ENCODE peak calls at places on chromosomes 3 and 15, in ten cellular contexts. One of them, this sample, is unnamed. For H3K4me1, the result is how much of the 10 kb centered on the place peaks cover.

GRCh38 chr3:94184781-94185180 is 121.9 kb downstream of the NSUN3 start:
- DNase-seq in thyroid gland: no peak
- DNase-seq in ovary: no peak
- DNase-seq in suprapubic skin: no peak
- DNase-seq in body of pancreas: no peak
- DNase-seq in heart left ventricle: no peak
- DNase-seq in GM12878: no peak
- DNase-seq in stomach: no peak
- DNase-seq in A549: no peak
- DNase-seq in transverse colon: no peak
- DNase-seq in this sample: no peak

GRCh38 chr3:195441476-195441970 is 1.3 kb downstream of the ACAP2 start:
- DNase-seq in ovary: no peak
- DNase-seq in thyroid gland: no peak
- DNase-seq in GM12878: no peak
- DNase-seq in transverse colon: peak
- DNase-seq in stomach: no peak
- DNase-seq in heart left ventricle: no peak
- DNase-seq in body of pancreas: no peak
- DNase-seq in suprapubic skin: no peak
- DNase-seq in A549: no peak
- DNase-seq in this sample: no peak

GRCh38 chr3:101816215-101817149 is 32.8 kb upstream of the NFKBIZ start:
- DNase-seq in ovary: no peak
- DNase-seq in suprapubic skin: no peak
- DNase-seq in stomach: no peak
- DNase-seq in A549: no peak
- DNase-seq in GM12878: no peak
- DNase-seq in thyroid gland: no peak
- DNase-seq in heart left ventricle: no peak
- DNase-seq in body of pancreas: no peak
- DNase-seq in transverse colon: no peak
- DNase-seq in this sample: no peak

GRCh38 chr15:93703092-93703785 is 528.1 kb upstream of the MCTP2 start:
- DNase-seq in stomach: no peak
- DNase-seq in A549: no peak
- DNase-seq in transverse colon: no peak
- DNase-seq in GM12878: no peak
- DNase-seq in thyroid gland: no peak
- DNase-seq in body of pancreas: no peak
- DNase-seq in heart left ventricle: no peak
- DNase-seq in ovary: no peak
- DNase-seq in suprapubic skin: no peak
- DNase-seq in this sample: no peak

GRCh38 chr3:169146112-169146665 is 517.3 kb downstream of the MECOM start:
- DNase-seq in heart left ventricle: peak
- DNase-seq in stomach: peak
- DNase-seq in ovary: no peak
- DNase-seq in suprapubic skin: no peak
- DNase-seq in A549: no peak
- DNase-seq in thyroid gland: peak
- DNase-seq in transverse colon: peak
- DNase-seq in GM12878: no peak
- DNase-seq in body of pancreas: peak
- DNase-seq in this sample: no peak

GRCh38 chr15:58247803-58248503 is 109.8 kb downstream of the AQP9 start:
- DNase-seq in suprapubic skin: peak
- DNase-seq in A549: no peak
- DNase-seq in body of pancreas: peak
- DNase-seq in transverse colon: peak
- DNase-seq in ovary: no peak
- DNase-seq in GM12878: no peak
- DNase-seq in thyroid gland: peak
- DNase-seq in heart left ventricle: peak
- DNase-seq in stomach: peak
- DNase-seq in this sample: no peak

GRCh38 chr3:9916734-9917680 is at the start of gene IL17RC:
- DNase-seq in heart left ventricle: peak
- DNase-seq in ovary: peak
- DNase-seq in transverse colon: peak
- DNase-seq in stomach: peak
- DNase-seq in body of pancreas: peak
- DNase-seq in suprapubic skin: peak
- DNase-seq in A549: peak
- DNase-seq in thyroid gland: peak
- DNase-seq in GM12878: no peak
- DNase-seq in this sample: peak

GRCh38 chr3:127628788-127629456 is at the start of gene PODXL2:
- DNase-seq in thyroid gland: peak
- DNase-seq in stomach: peak
- DNase-seq in suprapubic skin: no peak
- DNase-seq in A549: peak
- DNase-seq in ovary: peak
- DNase-seq in transverse colon: peak
- DNase-seq in body of pancreas: peak
- DNase-seq in GM12878: no peak
- DNase-seq in heart left ventricle: peak
- DNase-seq in this sample: no peak

GRCh38 chr15:48719668-48720067 is 74.2 kb upstream of the FBN1 start:
- DNase-seq in thyroid gland: no peak
- DNase-seq in A549: no peak
- DNase-seq in GM12878: no peak
- DNase-seq in suprapubic skin: no peak
- DNase-seq in transverse colon: no peak
- DNase-seq in stomach: no peak
- DNase-seq in heart left ventricle: no peak
- DNase-seq in ovary: no peak
- DNase-seq in body of pancreas: no peak
- DNase-seq in this sample: no peak

GRCh38 chr15:78739996-78740903 is 71.0 kb downstream of the ADAMTS7 start:
- DNase-seq in ovary: no peak
- DNase-seq in transverse colon: peak
- DNase-seq in GM12878: no peak
- DNase-seq in body of pancreas: peak
- DNase-seq in thyroid gland: no peak
- DNase-seq in suprapubic skin: peak
- DNase-seq in heart left ventricle: peak
- DNase-seq in stomach: peak
- DNase-seq in A549: peak
- DNase-seq in this sample: no peak

GRCh38 chr3:134601539-134602439 is 49.0 kb downstream of the KY start:
- DNase-seq in ovary: peak
- DNase-seq in body of pancreas: peak
- DNase-seq in heart left ventricle: no peak
- DNase-seq in suprapubic skin: no peak
- DNase-seq in thyroid gland: peak
- DNase-seq in transverse colon: no peak
- DNase-seq in GM12878: no peak
- DNase-seq in A549: no peak
- DNase-seq in stomach: no peak
- DNase-seq in this sample: no peak

GRCh38 chr15:81072551-81072950 is 61.5 kb upstream of the CFAP161 start:
- DNase-seq in A549: no peak
- DNase-seq in body of pancreas: no peak
- DNase-seq in ovary: no peak
- DNase-seq in GM12878: no peak
- DNase-seq in suprapubic skin: no peak
- DNase-seq in transverse colon: no peak
- DNase-seq in thyroid gland: no peak
- DNase-seq in heart left ventricle: no peak
- DNase-seq in stomach: no peak
- DNase-seq in this sample: no peak

GRCh38 chr3:42637001-42637400 is 16.5 kb upstream of the ZBTB47 start:
- DNase-seq in suprapubic skin: no peak
- DNase-seq in stomach: no peak
- DNase-seq in GM12878: no peak
- DNase-seq in body of pancreas: no peak
- DNase-seq in heart left ventricle: no peak
- DNase-seq in A549: no peak
- DNase-seq in ovary: no peak
- DNase-seq in transverse colon: no peak
- DNase-seq in thyroid gland: no peak
- DNase-seq in this sample: no peak

GRCh38 chr3:42633544-42633943 is 20.0 kb upstream of the ZBTB47 start:
- DNase-seq in thyroid gland: no peak
- DNase-seq in A549: no peak
- DNase-seq in heart left ventricle: no peak
- DNase-seq in ovary: no peak
- DNase-seq in suprapubic skin: no peak
- DNase-seq in GM12878: no peak
- DNase-seq in transverse colon: no peak
- DNase-seq in stomach: no peak
- DNase-seq in body of pancreas: no peak
- DNase-seq in this sample: no peak

GRCh38 chr3:42632146-42632545 is 21.4 kb upstream of the ZBTB47 start:
- DNase-seq in A549: no peak
- DNase-seq in thyroid gland: no peak
- DNase-seq in ovary: no peak
- DNase-seq in suprapubic skin: no peak
- DNase-seq in transverse colon: no peak
- DNase-seq in stomach: no peak
- DNase-seq in heart left ventricle: no peak
- DNase-seq in GM12878: no peak
- DNase-seq in body of pancreas: no peak
- DNase-seq in this sample: no peak

GRCh38 chr3:42635111-42635510 is 18.4 kb upstream of the ZBTB47 start:
- DNase-seq in transverse colon: no peak
- DNase-seq in suprapubic skin: no peak
- DNase-seq in ovary: no peak
- DNase-seq in GM12878: no peak
- DNase-seq in heart left ventricle: no peak
- DNase-seq in body of pancreas: no peak
- DNase-seq in thyroid gland: no peak
- DNase-seq in stomach: no peak
- DNase-seq in A549: peak
- DNase-seq in this sample: no peak

GRCh38 chr3:42631650-42632049 is 21.8 kb upstream of the ZBTB47 start:
- DNase-seq in heart left ventricle: no peak
- DNase-seq in stomach: no peak
- DNase-seq in A549: no peak
- DNase-seq in transverse colon: no peak
- DNase-seq in thyroid gland: no peak
- DNase-seq in body of pancreas: no peak
- DNase-seq in GM12878: no peak
- DNase-seq in suprapubic skin: no peak
- DNase-seq in ovary: no peak
- DNase-seq in this sample: no peak
- TF ChIP-seq POLR2A in heart left ventricle: no peak
- TF ChIP-seq POLR2A in stomach: no peak
- TF ChIP-seq POLR2A in A549: no peak
- TF ChIP-seq POLR2A in transverse colon: no peak
- TF ChIP-seq POLR2A in thyroid gland: no peak
- TF ChIP-seq POLR2A in body of pancreas: no peak
- TF ChIP-seq POLR2A in GM12878: no peak
- TF ChIP-seq POLR2A in suprapubic skin: no peak
- TF ChIP-seq POLR2A in ovary: no peak
- TF ChIP-seq POLR2A in this sample: no peak

GRCh38 chr15:60363903-60364302 is 33.9 kb downstream of the ANXA2 start:
- DNase-seq in stomach: no peak
- DNase-seq in transverse colon: no peak
- DNase-seq in thyroid gland: no peak
- DNase-seq in heart left ventricle: no peak
- DNase-seq in suprapubic skin: no peak
- DNase-seq in body of pancreas: no peak
- DNase-seq in A549: no peak
- DNase-seq in GM12878: no peak
- DNase-seq in ovary: no peak
- DNase-seq in this sample: no peak
- H3K4me1 ChIP-seq in stomach: under half
- H3K4me1 ChIP-seq in transverse colon: under half
- H3K4me1 ChIP-seq in thyroid gland: under half
- H3K4me1 ChIP-seq in heart left ventricle: under half
- H3K4me1 ChIP-seq in suprapubic skin: under half
- H3K4me1 ChIP-seq in body of pancreas: under half
- H3K4me1 ChIP-seq in A549: half or more
- H3K4me1 ChIP-seq in GM12878: under half
- H3K4me1 ChIP-seq in ovary: under half
- H3K4me1 ChIP-seq in this sample: under half

DNA sequence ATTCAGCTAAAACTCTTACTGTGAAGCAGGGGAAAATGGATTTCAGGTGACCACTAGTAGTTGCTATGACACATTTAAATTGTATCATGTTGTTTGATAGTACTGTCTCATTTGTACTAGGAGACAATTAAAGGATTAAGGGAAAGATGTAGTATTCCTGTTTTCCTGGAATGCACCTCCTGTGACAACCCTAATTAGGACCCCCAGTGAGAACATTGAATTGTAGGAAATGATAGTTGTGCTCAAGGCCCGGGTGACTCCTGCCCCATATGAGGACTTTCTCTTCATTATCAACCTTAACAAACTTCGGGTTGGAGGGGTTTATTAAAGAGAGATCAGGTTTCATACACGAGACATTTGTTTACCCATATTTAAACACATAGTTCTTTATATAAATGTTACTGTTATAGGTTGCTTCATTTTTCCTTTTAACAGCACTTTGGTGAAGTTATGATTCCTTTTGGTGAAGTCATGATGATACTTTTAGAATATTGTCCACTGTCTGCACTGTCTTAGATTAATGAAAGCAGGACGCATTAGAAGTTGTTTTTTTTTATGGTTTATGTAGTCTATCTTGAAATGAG is 392.6 kb upstream of the NAALADL2 start:
- DNase-seq in stomach: no peak
- DNase-seq in A549: no peak
- DNase-seq in transverse colon: no peak
- DNase-seq in heart left ventricle: no peak
- DNase-seq in GM12878: no peak
- DNase-seq in thyroid gland: no peak
- DNase-seq in suprapubic skin: no peak
- DNase-seq in body of pancreas: no peak
- DNase-seq in ovary: no peak
- DNase-seq in this sample: no peak
- H3K4me3 ChIP-seq in stomach: no peak
- H3K4me3 ChIP-seq in A549: no peak
- H3K4me3 ChIP-seq in transverse colon: no peak
- H3K4me3 ChIP-seq in heart left ventricle: no peak
- H3K4me3 ChIP-seq in GM12878: no peak
- H3K4me3 ChIP-seq in thyroid gland: no peak
- H3K4me3 ChIP-seq in suprapubic skin: no peak
- H3K4me3 ChIP-seq in body of pancreas: no peak
- H3K4me3 ChIP-seq in ovary: no peak
- H3K4me3 ChIP-seq in this sample: no peak

DNA sequence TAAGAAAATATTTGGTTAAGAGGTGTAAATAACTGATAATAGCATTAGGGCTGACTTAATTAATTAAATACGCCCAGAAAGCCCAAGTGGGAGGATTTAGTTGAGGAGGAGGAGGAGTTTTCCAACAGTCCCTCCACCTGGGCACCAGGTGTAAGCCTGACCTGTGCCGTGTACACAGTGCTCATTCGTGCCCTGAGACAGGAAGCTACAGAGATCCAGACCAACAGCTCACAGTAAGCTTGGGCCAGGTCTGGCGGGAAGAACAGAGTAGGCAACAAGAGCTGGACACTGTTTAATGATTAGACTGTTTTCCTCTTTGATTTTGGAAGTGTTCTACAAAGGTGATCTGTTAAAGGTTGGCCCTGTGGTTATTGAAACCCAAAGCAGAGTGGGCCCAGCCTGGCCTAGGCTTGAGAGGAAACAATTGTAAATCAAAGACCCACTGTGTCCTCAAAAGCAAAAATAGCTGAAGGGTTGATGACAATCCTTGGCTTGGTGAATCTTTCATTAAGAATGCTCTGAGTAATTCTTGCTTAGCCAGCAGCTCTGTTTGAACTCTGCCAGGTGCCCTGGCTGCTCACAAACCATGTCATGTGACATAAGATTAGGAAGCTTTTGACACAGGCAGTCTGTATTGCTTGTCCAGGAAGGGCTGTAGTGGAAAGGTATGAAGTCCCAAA is 13.8 kb downstream of the SQOR start:
- DNase-seq in A549: peak
- DNase-seq in body of pancreas: peak
- DNase-seq in transverse colon: no peak
- DNase-seq in suprapubic skin: no peak
- DNase-seq in ovary: no peak
- DNase-seq in thyroid gland: peak
- DNase-seq in GM12878: no peak
- DNase-seq in heart left ventricle: no peak
- DNase-seq in stomach: peak
- DNase-seq in this sample: peak
- TF ChIP-seq POLR2A in A549: no peak
- TF ChIP-seq POLR2A in body of pancreas: no peak
- TF ChIP-seq POLR2A in transverse colon: no peak
- TF ChIP-seq POLR2A in suprapubic skin: no peak
- TF ChIP-seq POLR2A in ovary: no peak
- TF ChIP-seq POLR2A in thyroid gland: no peak
- TF ChIP-seq POLR2A in GM12878: no peak
- TF ChIP-seq POLR2A in heart left ventricle: no peak
- TF ChIP-seq POLR2A in stomach: no peak
- TF ChIP-seq POLR2A in this sample: no peak